ENCODE peak calls at places on chromosomes 1 and 21, in seven cellular contexts. M, U, D, K, F, R and L are unnamed samples.

GRCh38 chr1:42168397-42168682 is 3.8 kb upstream of the GUCA2A start:
- DNase-seq in F (no peak), U (no peak), D (no peak), M (no peak), K (no peak), R (no peak), L (no peak)

GRCh38 chr1:94540440-94541174 is 952 bp downstream of the F3 start:
- DNase-seq in F (no peak), M (no peak), R (no peak), K (no peak), U (no peak), D (no peak), L (no peak)

GRCh38 chr1:10387611-10388386 is 11.1 kb upstream of the PGD start:
- DNase-seq in D (peak), U (peak), K (no peak), M (peak), R (peak), F (no peak), L (no peak)

GRCh38 chr1:213425631-213426030 is 374.6 kb downstream of the RPS6KC1 start:
- DNase-seq in D (no peak), R (no peak), M (no peak), K (no peak), U (no peak), F (no peak), L (no peak)

GRCh38 chr1:3082051-3082450 is 13.0 kb downstream of the PRDM16 start:
- DNase-seq in D (no peak), R (no peak), M (no peak), U (no peak), K (no peak), F (no peak), L (no peak)

GRCh38 chr1:170893655-170894297 is 41.6 kb upstream of the MROH9 start:
- DNase-seq in K (no peak), M (no peak), F (no peak), D (no peak), U (no peak), R (peak), L (no peak)

GRCh38 chr1:15736035-15736665 is at the start of gene SLC25A34:
- DNase-seq in U (no peak), D (no peak), R (no peak), K (no peak), F (no peak), M (peak), L (no peak)

GRCh38 chr1:79161077-79161476 is 154.5 kb upstream of the ADGRL4 start:
- DNase-seq in K (no peak), U (no peak), F (peak), R (peak), D (no peak), M (no peak), L (no peak)

GRCh38 chr1:26745191-26745590 is 42.6 kb upstream of the PIGV start:
- DNase-seq in D (no peak), R (no peak), M (no peak), K (no peak), F (no peak), U (no peak), L (no peak)

GRCh38 chr1:184545601-184546000 is 158.8 kb downstream of the C1orf21 start:
- DNase-seq in F (no peak), R (peak), M (no peak), U (no peak), D (no peak), K (no peak), L (no peak)

GRCh38 chr1:95625224-95625623 is 391.2 kb downstream of the RWDD3 start:
- DNase-seq in D (no peak), U (no peak), K (no peak), R (no peak), F (no peak), M (no peak), L (no peak)

GRCh38 chr21:35943752-35944151 is 116.6 kb downstream of the SETD4 start:
- DNase-seq in R (no peak), K (no peak), D (no peak), U (no peak), M (no peak), F (no peak), L (no peak)